ENCODE peak calls at places on chromosomes 11 and 22, in eight cellular contexts. I is B cell; L is substantia nigra; R is KG1; Y is non-pigmented ciliary epithelial cell; M is body of pancreas; C is psoas muscle; U is stimulated activated CD4-positive, alpha-beta T cell treated with anti-CD3 and anti-CD28 coated beads, Interleukin-15, amount 100 ng/mL, for 1 hour. X is an unnamed sample.

GRCh38 chr11:115420524-115420923 is 83.7 kb downstream of the CADM1 start:
- DNase-seq in I (no peak), L (no peak), R (no peak), Y (no peak), M (no peak), C (no peak), U (no peak), X (peak; percentile 3)

GRCh38 chr11:123188508-123189165 is 6.4 kb downstream of the CLMP start:
- DNase-seq in I (no peak), L (no peak), R (no peak), Y (no peak), M (peak; percentile 27), C (no peak), U (no peak), X (peak; percentile 70)

GRCh38 chr11:123034587-123034986 is 27.3 kb downstream of the HSPA8 start:
- DNase-seq in I (no peak), L (no peak), R (no peak), Y (no peak), M (no peak), C (no peak), U (no peak), X (peak; percentile 25)

GRCh38 chr11:969651-970205 is 44.1 kb downstream of the AP2A2 start:
- DNase-seq in I (peak; percentile 9), L (no peak), R (no peak), Y (no peak), M (no peak), C (no peak), U (no peak), X (no peak)

GRCh38 chr22:34502821-34503220 is 563.1 kb upstream of the ISX start:
- DNase-seq in I (no peak), L (no peak), R (no peak), Y (no peak), M (no peak), C (no peak), U (no peak), X (no peak)

GRCh38 chr11:34345012-34345804 is 12.6 kb downstream of the ABTB2 start:
- DNase-seq in I (no peak), L (no peak), R (no peak), Y (no peak), M (peak; percentile 60), C (peak; percentile 69), U (no peak), X (peak; percentile 91)

GRCh38 chr11:117866526-117866925 is 9.9 kb downstream of the FXYD6 start:
- DNase-seq in I (no peak), L (no peak), R (no peak), Y (no peak), M (no peak), C (no peak), U (no peak), X (no peak)

GRCh38 chr22:39083212-39084165 is 6.4 kb downstream of the APOBEC3G start:
- DNase-seq in I (no peak), L (no peak), R (no peak), Y (no peak), M (no peak), C (peak; percentile 46), U (no peak), X (no peak)

GRCh38 chr11:123166095-123166559 is 28.9 kb downstream of the CLMP start:
- DNase-seq in I (no peak), L (no peak), R (no peak), Y (peak; percentile 73), M (peak; percentile 16), C (no peak), U (no peak), X (peak; percentile 63)

GRCh38 chr11:68007498-68008380 is 2.4 kb upstream of the ALDH3B1 start:
- DNase-seq in I (no peak), L (no peak), R (no peak), Y (no peak), M (no peak), C (no peak), U (no peak), X (no peak)

GRCh38 chr22:19661156-19661555 is 53.1 kb upstream of the SEPTIN5 start:
- DNase-seq in I (no peak), L (no peak), R (no peak), Y (no peak), M (no peak), C (no peak), U (no peak), X (no peak)

GRCh38 chr11:123628936-123629683 is 25.3 kb downstream of the SCN3B start:
- DNase-seq in I (no peak), L (no peak), R (no peak), Y (no peak), M (peak; percentile 35), C (peak; percentile 70), U (no peak), X (peak; percentile 44)

GRCh38 chr11:78840190-78840589 is 265.5 kb upstream of the NARS2 start:
- DNase-seq in I (no peak), L (no peak), R (no peak), Y (no peak), M (no peak), C (no peak), U (no peak), X (no peak)

GRCh38 chr11:10208045-10208674 is 85.9 kb downstream of the SBF2 start:
- DNase-seq in I (peak; percentile 57), L (no peak), R (peak; percentile 22), Y (peak; percentile 8), M (no peak), C (no peak), U (no peak), X (peak; percentile 14)

GRCh38 chr11:36110698-36111410 is 167.0 kb downstream of the LDLRAD3 start:
- DNase-seq in I (no peak), L (no peak), R (no peak), Y (no peak), M (no peak), C (no peak), U (no peak), X (no peak)

GRCh38 chr22:38120359-38121110 is 10.1 kb upstream of the BAIAP2L2 start:
- DNase-seq in I (no peak), L (no peak), R (no peak), Y (no peak), M (no peak), C (no peak), U (no peak), X (no peak)

GRCh38 chr22:36417281-36417686 is 29.5 kb upstream of the MYH9 start:
- DNase-seq in I (no peak), L (no peak), R (no peak), Y (no peak), M (peak; percentile 93), C (no peak), U (no peak), X (peak; percentile 95)

GRCh38 chr22:30040499-30041055 is 39.7 kb upstream of the HORMAD2 start:
- DNase-seq in I (no peak), L (no peak), R (no peak), Y (no peak), M (no peak), C (no peak), U (no peak), X (no peak)

GRCh38 chr11:33321483-33321882 is 64.3 kb downstream of the HIPK3 start:
- DNase-seq in I (no peak), L (no peak), R (no peak), Y (no peak), M (no peak), C (no peak), U (no peak), X (no peak)

GRCh38 chr11:100830295-100830694 is 143.2 kb downstream of the ARHGAP42 start:
- DNase-seq in I (no peak), L (no peak), R (no peak), Y (no peak), M (no peak), C (peak; percentile 49), U (no peak), X (peak; percentile 32)

GRCh38 chr11:134139873-134140331 is 71.0 kb downstream of the JAM3 start:
- DNase-seq in I (peak; percentile 65), L (peak; percentile 18), R (peak; percentile 63), Y (peak; percentile 62), M (peak; percentile 64), C (no peak), U (no peak), X (peak; percentile 71)

GRCh38 chr11:93494341-93494740 is 48.9 kb downstream of the SMCO4 start:
- DNase-seq in I (no peak), L (no peak), R (no peak), Y (peak; percentile 59), M (no peak), C (no peak), U (no peak), X (peak; percentile 33)

GRCh38 chr11:93051181-93051580 is 81.7 kb downstream of the MTNR1B start:
- DNase-seq in I (no peak), L (no peak), R (no peak), Y (no peak), M (no peak), C (no peak), U (no peak), X (no peak)

X was measured in Daoy.